ENCODE peak calls at places on chromosomes 7 and 10, in nine cellular contexts. C is Panc1, A is anterior cingulate cortex, Z is SW480, L is transverse colon, G is endothelial cell, B is mucosa of descending colon, M is lower lobe of right lung, P is AG04450. O is an unnamed sample.

GRCh38 chr7:137727413-137727812 is 119.4 kb downstream of the DGKI start:
- DNase-seq in C (no peak), A (no peak), Z (no peak), L (no peak), G (no peak), B (no peak), M (no peak), P (no peak), O (no peak)

GRCh38 chr7:157293413-157293788 is 43.4 kb upstream of the DNAJB6 start:
- DNase-seq in C (no peak), A (no peak), Z (no peak), L (no peak), G (no peak), B (no peak), M (no peak), P (no peak), O (no peak)

GRCh38 chr7:74183142-74183541 is 9.0 kb downstream of the EIF4H start:
- DNase-seq in C (no peak), A (no peak), Z (no peak), L (peak; percentile 48), G (no peak), B (peak; percentile 51), M (no peak), P (no peak), O (no peak)

GRCh38 chr10:51170518-51171245 is 96.4 kb downstream of the PRKG1 start:
- DNase-seq in C (no peak), A (no peak), Z (no peak), L (no peak), G (no peak), B (no peak), M (no peak), P (no peak), O (no peak)

GRCh38 chr10:26544932-26545331 is 106.8 kb downstream of the APBB1IP start:
- DNase-seq in C (no peak), A (no peak), Z (no peak), L (no peak), G (no peak), B (no peak), M (no peak), P (no peak), O (no peak)

GRCh38 chr10:132142396-132143161 is 44.2 kb upstream of the DPYSL4 start:
- DNase-seq in C (no peak), A (peak; percentile 16), Z (peak; percentile 25), L (peak; percentile 27), G (peak; percentile 73), B (peak; percentile 36), M (peak; percentile 47), P (no peak), O (no peak)

GRCh38 chr10:78381072-78381471 is 347.4 kb downstream of the RPS24 start:
- DNase-seq in C (no peak), A (no peak), Z (no peak), L (no peak), G (peak; percentile 50), B (no peak), M (no peak), P (no peak), O (no peak)

GRCh38 chr10:42932735-42933453 is 144.0 kb upstream of the RET start:
- DNase-seq in C (no peak), A (no peak), Z (no peak), L (no peak), G (peak; percentile 58), B (peak; percentile 36), M (peak; percentile 49), P (no peak), O (no peak)

GRCh38 chr7:48130658-48131108 is 40.6 kb upstream of the ABCA13 start:
- DNase-seq in C (no peak), A (no peak), Z (no peak), L (no peak), G (no peak), B (no peak), M (no peak), P (no peak), O (peak; percentile 78)

GRCh38 chr7:16926283-16926682 is 44.5 kb upstream of the AGR3 start:
- DNase-seq in C (no peak), A (no peak), Z (peak; percentile 56), L (peak; percentile 39), G (no peak), B (peak; percentile 67), M (no peak), P (no peak), O (no peak)

GRCh38 chr7:107150375-107151073 is 18.3 kb upstream of the HBP1 start:
- DNase-seq in C (no peak), A (peak; percentile 15), Z (peak; percentile 79), L (peak; percentile 80), G (peak; percentile 67), B (peak; percentile 96), M (peak; percentile 67), P (peak; percentile 63), O (no peak)

GRCh38 chr7:118006979-118007378 is 133.7 kb upstream of the CTTNBP2 start:
- DNase-seq in C (no peak), A (no peak), Z (peak; percentile 4), L (no peak), G (no peak), B (no peak), M (no peak), P (no peak), O (no peak)

GRCh38 chr7:36661135-36661840 is 63.0 kb downstream of the AOAH start:
- DNase-seq in C (no peak), A (no peak), Z (peak; percentile 87), L (peak; percentile 58), G (no peak), B (peak; percentile 63), M (no peak), P (no peak), O (no peak)

GRCh38 chr7:92158660-92159575 is 20.0 kb downstream of the LRRD1 start:
- DNase-seq in C (no peak), A (no peak), Z (no peak), L (no peak), G (no peak), B (no peak), M (no peak), P (peak; percentile 64), O (peak; percentile 87)

GRCh38 chr10:43316516-43316915 is 49.7 kb upstream of the RASGEF1A start:
- DNase-seq in C (no peak), A (no peak), Z (no peak), L (no peak), G (no peak), B (no peak), M (no peak), P (no peak), O (no peak)

GRCh38 chr10:18419945-18420344 is 231.4 kb downstream of the NSUN6 start:
- DNase-seq in C (no peak), A (no peak), Z (no peak), L (no peak), G (no peak), B (no peak), M (no peak), P (no peak), O (no peak)

GRCh38 chr10:66455304-66455703 is 470.5 kb upstream of the LRRTM3 start:
- DNase-seq in C (no peak), A (no peak), Z (no peak), L (no peak), G (no peak), B (peak; percentile 2), M (no peak), P (no peak), O (no peak)

GRCh38 chr7:20269726-20270125 is 52.5 kb upstream of the MACC1 start:
- DNase-seq in C (no peak), A (no peak), Z (no peak), L (no peak), G (no peak), B (no peak), M (no peak), P (peak; percentile 10), O (no peak)

GRCh38 chr10:112650588-112651030 is 203.6 kb downstream of the VTI1A start:
- DNase-seq in C (no peak), A (no peak), Z (no peak), L (no peak), G (no peak), B (no peak), M (no peak), P (no peak), O (no peak)

GRCh38 chr7:37570145-37570544 is 113.4 kb upstream of the GPR141 start:
- DNase-seq in C (no peak), A (no peak), Z (no peak), L (no peak), G (no peak), B (no peak), M (no peak), P (no peak), O (no peak)

GRCh38 chr10:71159892-71160291 is 52.5 kb upstream of the UNC5B start:
- DNase-seq in C (no peak), A (no peak), Z (no peak), L (no peak), G (no peak), B (no peak), M (no peak), P (no peak), O (no peak)

GRCh38 chr7:43195256-43195655 is 82.8 kb downstream of the HECW1 start:
- DNase-seq in C (no peak), A (no peak), Z (no peak), L (no peak), G (no peak), B (no peak), M (no peak), P (no peak), O (no peak)

GRCh38 chr10:804787-805634 is 115.5 kb upstream of the DIP2C start:
- DNase-seq in C (no peak), A (no peak), Z (no peak), L (no peak), G (no peak), B (no peak), M (peak; percentile 63), P (no peak), O (no peak)

GRCh38 chr10:3426190-3426845 is 253.7 kb upstream of the PITRM1 start:
- DNase-seq in C (no peak), A (no peak), Z (no peak), L (peak; percentile 26), G (no peak), B (peak; percentile 79), M (no peak), P (peak; percentile 36), O (peak; percentile 85)

GRCh38 chr7:72411419-72411818 is 719 bp downstream of the CALN1 start:
- DNase-seq in C (no peak), A (no peak), Z (no peak), L (no peak), G (no peak), B (no peak), M (no peak), P (no peak), O (no peak)

GRCh38 chr7:94561841-94562514 is 52.4 kb downstream of the CASD1 start:
- DNase-seq in C (no peak), A (no peak), Z (no peak), L (no peak), G (no peak), B (no peak), M (no peak), P (no peak), O (no peak)

GRCh38 chr7:96669812-96670211 is 39.8 kb downstream of the SEM1 start:
- DNase-seq in C (no peak), A (no peak), Z (no peak), L (no peak), G (no peak), B (no peak), M (no peak), P (no peak), O (no peak)

GRCh38 chr7:25187932-25188331 is 40.4 kb downstream of the NPVF start:
- DNase-seq in C (no peak), A (no peak), Z (no peak), L (no peak), G (no peak), B (no peak), M (no peak), P (no peak), O (no peak)

GRCh38 chr7:30990316-30991029 is 26.7 kb downstream of the GHRHR start:
- DNase-seq in C (no peak), A (no peak), Z (no peak), L (no peak), G (no peak), B (no peak), M (no peak), P (no peak), O (no peak)

GRCh38 chr10:92240289-92241157 is 50.4 kb downstream of the CPEB3 start:
- DNase-seq in C (peak; percentile 47), A (peak; percentile 71), Z (peak; percentile 67), L (peak; percentile 78), G (peak; percentile 28), B (peak; percentile 88), M (peak; percentile 51), P (no peak), O (no peak)

GRCh38 chr7:26944486-26944885 is 80.1 kb upstream of the SKAP2 start:
- DNase-seq in C (no peak), A (no peak), Z (no peak), L (no peak), G (no peak), B (no peak), M (no peak), P (no peak), O (no peak)